ENCODE peak calls at places on chromosomes 12 and 14, in five cellular contexts. Y is GM12878, M is HEK293T, B is NT2/D1, C is HepG2. Z is an unnamed sample.

GRCh38 chr12:103169-103981 is 36.8 kb downstream of the IQSEC3 start:
- DNase-seq in B (no peak), C (no peak), Y (no peak), M (peak; percentile 78), Z (peak; percentile 61)

GRCh38 chr12:132049442-132049841 is 94.7 kb downstream of the DDX51 start:
- DNase-seq in B (no peak), M (no peak), C (no peak), Y (no peak), Z (no peak)

GRCh38 chr14:106872619-106873446 is 1346.5 kb downstream of the TMEM121 start:
- DNase-seq in Y (no peak), B (no peak), M (peak; percentile 20), C (peak; percentile 84), Z (no peak)

GRCh38 chr12:50081096-50081808 is 3.9 kb upstream of the SMARCD1 start:
- DNase-seq in C (no peak), M (no peak), Y (no peak), B (no peak), Z (no peak)

GRCh38 chr14:50822501-50823042 is 8.4 kb downstream of the NIN start:
- DNase-seq in C (no peak), B (no peak), M (no peak), Y (peak; percentile 40), Z (no peak)

GRCh38 chr14:89509891-89510290 is 92.9 kb upstream of the FOXN3 start:
- DNase-seq in Y (no peak), M (no peak), C (no peak), B (no peak), Z (no peak)

GRCh38 chr12:48379784-48380183 is 29.1 kb upstream of the ZNF641 start:
- DNase-seq in C (no peak), Y (no peak), M (no peak), B (no peak), Z (no peak)

GRCh38 chr12:104866286-104866685 is 91.8 kb downstream of the SLC41A2 start:
- DNase-seq in M (no peak), B (no peak), Y (no peak), C (no peak), Z (no peak)

GRCh38 chr14:61710853-61711817 is 15.8 kb downstream of the HIF1A start:
- DNase-seq in Y (no peak), M (no peak), C (peak; percentile 32), B (no peak), Z (no peak)

GRCh38 chr12:130043685-130044421 is 118.4 kb upstream of the FZD10 start:
- DNase-seq in B (no peak), Y (no peak), M (no peak), C (peak; percentile 56), Z (no peak)
- TF ChIP-seq SUZ12 in B (no peak), Y (no peak), M (no peak), C (no peak), Z (no peak)

GRCh38 chr14:105508601-105509000 is 17.6 kb downstream of the TEDC1 start:
- DNase-seq in B (no peak), Y (no peak), M (no peak), C (no peak), Z (no peak)

GRCh38 chr14:105507247-105507646 is 16.2 kb downstream of the TEDC1 start:
- DNase-seq in Y (no peak), C (no peak), B (no peak), M (no peak), Z (no peak)

GRCh38 chr14:105505101-105505500 is 14.1 kb downstream of the TEDC1 start:
- DNase-seq in M (no peak), C (no peak), Y (no peak), B (no peak), Z (no peak)

GRCh38 chr14:105503918-105504692 is 13.1 kb downstream of the TEDC1 start:
- DNase-seq in M (no peak), Y (no peak), B (no peak), C (no peak), Z (no peak)

GRCh38 chr14:105508069-105508468 is 17.0 kb downstream of the TEDC1 start:
- DNase-seq in C (no peak), M (no peak), B (no peak), Y (no peak), Z (no peak)
- TF ChIP-seq SUZ12 in C (no peak), M (no peak), B (no peak), Y (no peak), Z (no peak)

DNA sequence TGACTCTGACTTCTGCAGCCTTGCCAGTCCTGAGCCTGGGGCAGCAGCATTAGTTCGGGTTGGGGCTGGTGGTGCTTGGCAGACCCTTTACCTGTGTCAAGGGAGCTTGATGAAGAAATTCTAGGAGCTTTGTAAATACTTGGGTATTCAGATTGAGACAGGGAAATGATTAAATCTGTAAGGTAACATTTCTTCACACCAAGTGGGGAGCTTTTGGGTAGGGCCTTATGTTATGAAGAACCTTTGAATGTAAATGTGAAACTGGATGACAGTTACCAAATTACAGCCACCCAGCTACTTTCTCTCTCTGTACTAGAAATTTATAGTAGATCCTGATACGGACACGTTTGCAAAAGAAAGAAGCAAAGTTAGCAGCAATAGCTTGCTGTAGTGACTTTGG is 462.3 kb upstream of the RGS6 start:
- DNase-seq in M (no peak), B (no peak), C (no peak), Y (no peak), Z (no peak)
- TF ChIP-seq SUZ12 in M (no peak), B (no peak), C (no peak), Y (no peak), Z (no peak)

DNA sequence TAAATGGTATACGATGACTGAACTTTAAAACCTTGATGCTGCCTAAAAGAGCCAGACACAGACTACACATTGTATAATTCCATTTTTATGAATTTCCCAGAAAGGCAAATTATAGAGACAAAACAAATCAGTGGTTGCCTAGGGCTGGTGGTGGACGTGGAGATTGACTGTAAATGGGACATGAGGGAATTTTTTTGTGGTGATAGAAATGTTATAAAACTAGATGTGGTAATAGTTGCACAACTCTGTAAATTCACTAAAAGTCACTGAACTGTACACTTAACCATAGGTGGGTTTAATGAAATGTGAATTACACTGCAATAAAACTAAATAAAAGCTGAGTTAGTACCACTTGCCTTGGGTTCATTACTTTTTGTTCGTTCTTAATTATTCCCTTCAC is 72.1 kb downstream of the PLEKHA5 start:
- DNase-seq in Y (no peak), M (no peak), C (no peak), B (no peak), Z (no peak)
- TF ChIP-seq SUZ12 in Y (no peak), M (no peak), C (no peak), B (no peak), Z (no peak)

DNA sequence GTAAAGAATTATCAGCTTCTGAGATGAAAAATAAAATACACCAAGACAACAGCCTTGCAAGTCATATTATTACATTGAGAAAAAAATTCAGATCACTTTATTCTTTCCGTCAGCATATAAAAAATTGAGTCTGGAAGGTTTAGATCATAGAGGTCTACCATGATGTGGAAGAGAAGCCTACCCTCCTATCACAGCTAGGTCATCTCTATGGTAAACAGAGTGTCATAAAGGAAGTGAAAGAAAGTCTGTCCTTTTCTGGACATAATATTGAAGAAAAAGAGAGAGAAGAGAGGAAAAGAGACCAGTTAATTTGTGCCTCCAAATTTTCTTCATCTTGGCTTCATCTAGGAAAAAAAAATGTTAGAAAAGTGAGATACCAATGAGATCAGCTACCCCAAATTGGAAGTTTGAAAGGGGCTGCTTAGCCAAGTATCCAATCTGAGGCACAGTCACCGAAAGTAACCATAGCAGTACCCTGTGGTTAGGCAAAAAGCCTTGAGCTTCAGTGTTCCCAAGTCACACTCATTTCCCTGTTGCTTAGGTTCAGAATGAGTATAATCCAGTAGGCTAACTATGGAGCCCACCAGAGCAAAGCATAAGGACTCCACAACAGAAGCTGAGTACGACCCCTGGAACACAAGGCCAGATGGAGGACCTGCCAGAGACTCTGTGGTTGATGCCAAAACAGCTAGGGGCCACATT is 38.1 kb downstream of the DUSP6 start:
- DNase-seq in Y (no peak), B (no peak), M (no peak), C (no peak), Z (no peak)
- TF ChIP-seq SUZ12 in Y (no peak), B (no peak), M (no peak), C (no peak), Z (no peak)

Z was measured in H1.